ENCODE peak calls at places on chromosomes 5 and 9, in eight cellular contexts. One of them, this sample, is unnamed.

GRCh38 chr9:93120846-93121315 is 13.2 kb downstream of the NINJ1 start:
- DNase-seq in activated CD8-positive, alpha-beta T cell treated with anti-CD3 and anti-CD28 coated beads for 36 hours: peak
- DNase-seq in AG09319: no peak
- DNase-seq in heart right ventricle: no peak
- DNase-seq in omental fat pad: peak
- DNase-seq in body of pancreas: peak
- DNase-seq in epithelial cell of esophagus: no peak
- DNase-seq in GM23338: no peak
- DNase-seq in this sample: no peak

GRCh38 chr5:131854134-131854533 is 57.3 kb upstream of the FNIP1 start:
- DNase-seq in activated CD8-positive, alpha-beta T cell treated with anti-CD3 and anti-CD28 coated beads for 36 hours: peak
- DNase-seq in AG09319: no peak
- DNase-seq in heart right ventricle: no peak
- DNase-seq in omental fat pad: no peak
- DNase-seq in body of pancreas: no peak
- DNase-seq in epithelial cell of esophagus: peak
- DNase-seq in GM23338: no peak
- DNase-seq in this sample: no peak

GRCh38 chr5:81852277-81853004 is 101.5 kb upstream of the SSBP2 start:
- DNase-seq in activated CD8-positive, alpha-beta T cell treated with anti-CD3 and anti-CD28 coated beads for 36 hours: peak
- DNase-seq in AG09319: no peak
- DNase-seq in heart right ventricle: peak
- DNase-seq in omental fat pad: no peak
- DNase-seq in body of pancreas: peak
- DNase-seq in epithelial cell of esophagus: no peak
- DNase-seq in GM23338: peak
- DNase-seq in this sample: peak

GRCh38 chr9:86722706-86723075 is 224.6 kb downstream of the GAS1 start:
- DNase-seq in activated CD8-positive, alpha-beta T cell treated with anti-CD3 and anti-CD28 coated beads for 36 hours: no peak
- DNase-seq in AG09319: no peak
- DNase-seq in heart right ventricle: no peak
- DNase-seq in omental fat pad: no peak
- DNase-seq in body of pancreas: no peak
- DNase-seq in epithelial cell of esophagus: no peak
- DNase-seq in GM23338: no peak
- DNase-seq in this sample: no peak

GRCh38 chr5:132270345-132270685 is 12.8 kb downstream of the PDLIM4 start:
- DNase-seq in activated CD8-positive, alpha-beta T cell treated with anti-CD3 and anti-CD28 coated beads for 36 hours: no peak
- DNase-seq in AG09319: no peak
- DNase-seq in heart right ventricle: no peak
- DNase-seq in omental fat pad: no peak
- DNase-seq in body of pancreas: no peak
- DNase-seq in epithelial cell of esophagus: no peak
- DNase-seq in GM23338: no peak
- DNase-seq in this sample: no peak

GRCh38 chr5:166285385-166285784 is 2006.1 kb upstream of the WWC1 start:
- DNase-seq in activated CD8-positive, alpha-beta T cell treated with anti-CD3 and anti-CD28 coated beads for 36 hours: no peak
- DNase-seq in AG09319: no peak
- DNase-seq in heart right ventricle: no peak
- DNase-seq in omental fat pad: no peak
- DNase-seq in body of pancreas: no peak
- DNase-seq in epithelial cell of esophagus: no peak
- DNase-seq in GM23338: no peak
- DNase-seq in this sample: no peak

GRCh38 chr5:140631831-140632365 is 1.1 kb downstream of the CD14 start:
- DNase-seq in activated CD8-positive, alpha-beta T cell treated with anti-CD3 and anti-CD28 coated beads for 36 hours: peak
- DNase-seq in AG09319: no peak
- DNase-seq in heart right ventricle: no peak
- DNase-seq in omental fat pad: no peak
- DNase-seq in body of pancreas: peak
- DNase-seq in epithelial cell of esophagus: no peak
- DNase-seq in GM23338: peak
- DNase-seq in this sample: peak

GRCh38 chr5:179802950-179803562 is 3.6 kb downstream of the MGAT4B start:
- DNase-seq in activated CD8-positive, alpha-beta T cell treated with anti-CD3 and anti-CD28 coated beads for 36 hours: no peak
- DNase-seq in AG09319: no peak
- DNase-seq in heart right ventricle: no peak
- DNase-seq in omental fat pad: no peak
- DNase-seq in body of pancreas: no peak
- DNase-seq in epithelial cell of esophagus: no peak
- DNase-seq in GM23338: peak
- DNase-seq in this sample: peak

GRCh38 chr5:32223972-32224608 is 50.0 kb upstream of the GOLPH3 start:
- DNase-seq in activated CD8-positive, alpha-beta T cell treated with anti-CD3 and anti-CD28 coated beads for 36 hours: no peak
- DNase-seq in AG09319: peak
- DNase-seq in heart right ventricle: no peak
- DNase-seq in omental fat pad: no peak
- DNase-seq in body of pancreas: no peak
- DNase-seq in epithelial cell of esophagus: peak
- DNase-seq in GM23338: peak
- DNase-seq in this sample: no peak

GRCh38 chr5:97162045-97162444 is 19.6 kb upstream of the LIX1 start:
- DNase-seq in activated CD8-positive, alpha-beta T cell treated with anti-CD3 and anti-CD28 coated beads for 36 hours: peak
- DNase-seq in AG09319: peak
- DNase-seq in heart right ventricle: no peak
- DNase-seq in omental fat pad: no peak
- DNase-seq in body of pancreas: peak
- DNase-seq in epithelial cell of esophagus: peak
- DNase-seq in GM23338: peak
- DNase-seq in this sample: no peak

GRCh38 chr5:170761048-170761707 is 22.3 kb upstream of the GABRP start:
- DNase-seq in activated CD8-positive, alpha-beta T cell treated with anti-CD3 and anti-CD28 coated beads for 36 hours: no peak
- DNase-seq in AG09319: no peak
- DNase-seq in heart right ventricle: no peak
- DNase-seq in omental fat pad: no peak
- DNase-seq in body of pancreas: no peak
- DNase-seq in epithelial cell of esophagus: no peak
- DNase-seq in GM23338: peak
- DNase-seq in this sample: no peak

GRCh38 chr5:36373527-36374086 is 71.9 kb upstream of the RANBP3L start:
- DNase-seq in activated CD8-positive, alpha-beta T cell treated with anti-CD3 and anti-CD28 coated beads for 36 hours: no peak
- DNase-seq in AG09319: no peak
- DNase-seq in heart right ventricle: peak
- DNase-seq in omental fat pad: peak
- DNase-seq in body of pancreas: peak
- DNase-seq in epithelial cell of esophagus: peak
- DNase-seq in GM23338: no peak
- DNase-seq in this sample: no peak

GRCh38 chr9:116312221-116312620 is 158.6 kb downstream of the PAPPA start:
- DNase-seq in activated CD8-positive, alpha-beta T cell treated with anti-CD3 and anti-CD28 coated beads for 36 hours: no peak
- DNase-seq in AG09319: no peak
- DNase-seq in heart right ventricle: no peak
- DNase-seq in omental fat pad: no peak
- DNase-seq in body of pancreas: no peak
- DNase-seq in epithelial cell of esophagus: no peak
- DNase-seq in GM23338: no peak
- DNase-seq in this sample: no peak

GRCh38 chr5:122981846-122982245 is 54.7 kb downstream of the PPIC start:
- DNase-seq in activated CD8-positive, alpha-beta T cell treated with anti-CD3 and anti-CD28 coated beads for 36 hours: no peak
- DNase-seq in AG09319: no peak
- DNase-seq in heart right ventricle: no peak
- DNase-seq in omental fat pad: no peak
- DNase-seq in body of pancreas: no peak
- DNase-seq in epithelial cell of esophagus: no peak
- DNase-seq in GM23338: no peak
- DNase-seq in this sample: no peak

GRCh38 chr9:97599447-97599846 is 33.7 kb downstream of the TSTD2 start:
- DNase-seq in activated CD8-positive, alpha-beta T cell treated with anti-CD3 and anti-CD28 coated beads for 36 hours: no peak
- DNase-seq in AG09319: no peak
- DNase-seq in heart right ventricle: no peak
- DNase-seq in omental fat pad: no peak
- DNase-seq in body of pancreas: no peak
- DNase-seq in epithelial cell of esophagus: no peak
- DNase-seq in GM23338: no peak
- DNase-seq in this sample: no peak

GRCh38 chr9:86549434-86549833 is 195.2 kb upstream of the TUT7 start:
- DNase-seq in activated CD8-positive, alpha-beta T cell treated with anti-CD3 and anti-CD28 coated beads for 36 hours: no peak
- DNase-seq in AG09319: peak
- DNase-seq in heart right ventricle: no peak
- DNase-seq in omental fat pad: no peak
- DNase-seq in body of pancreas: no peak
- DNase-seq in epithelial cell of esophagus: peak
- DNase-seq in GM23338: no peak
- DNase-seq in this sample: no peak

GRCh38 chr5:38157024-38157423 is 101.3 kb upstream of the EGFLAM start:
- DNase-seq in activated CD8-positive, alpha-beta T cell treated with anti-CD3 and anti-CD28 coated beads for 36 hours: no peak
- DNase-seq in AG09319: no peak
- DNase-seq in heart right ventricle: no peak
- DNase-seq in omental fat pad: no peak
- DNase-seq in body of pancreas: no peak
- DNase-seq in epithelial cell of esophagus: peak
- DNase-seq in GM23338: peak
- DNase-seq in this sample: no peak

GRCh38 chr5:59064256-59064655 is 481.4 kb downstream of the RAB3C start:
- DNase-seq in activated CD8-positive, alpha-beta T cell treated with anti-CD3 and anti-CD28 coated beads for 36 hours: no peak
- DNase-seq in AG09319: no peak
- DNase-seq in heart right ventricle: no peak
- DNase-seq in omental fat pad: no peak
- DNase-seq in body of pancreas: no peak
- DNase-seq in epithelial cell of esophagus: no peak
- DNase-seq in GM23338: no peak
- DNase-seq in this sample: no peak

GRCh38 chr5:59067976-59068651 is 485.2 kb downstream of the RAB3C start:
- DNase-seq in activated CD8-positive, alpha-beta T cell treated with anti-CD3 and anti-CD28 coated beads for 36 hours: no peak
- DNase-seq in AG09319: no peak
- DNase-seq in heart right ventricle: no peak
- DNase-seq in omental fat pad: no peak
- DNase-seq in body of pancreas: no peak
- DNase-seq in epithelial cell of esophagus: no peak
- DNase-seq in GM23338: no peak
- DNase-seq in this sample: no peak

GRCh38 chr5:59065551-59065950 is 482.7 kb downstream of the RAB3C start:
- DNase-seq in activated CD8-positive, alpha-beta T cell treated with anti-CD3 and anti-CD28 coated beads for 36 hours: no peak
- DNase-seq in AG09319: no peak
- DNase-seq in heart right ventricle: no peak
- DNase-seq in omental fat pad: no peak
- DNase-seq in body of pancreas: no peak
- DNase-seq in epithelial cell of esophagus: peak
- DNase-seq in GM23338: no peak
- DNase-seq in this sample: no peak

GRCh38 chr5:59069438-59070079 is 486.7 kb downstream of the RAB3C start:
- DNase-seq in activated CD8-positive, alpha-beta T cell treated with anti-CD3 and anti-CD28 coated beads for 36 hours: no peak
- DNase-seq in AG09319: peak
- DNase-seq in heart right ventricle: no peak
- DNase-seq in omental fat pad: no peak
- DNase-seq in body of pancreas: peak
- DNase-seq in epithelial cell of esophagus: peak
- DNase-seq in GM23338: no peak
- DNase-seq in this sample: no peak

DNA sequence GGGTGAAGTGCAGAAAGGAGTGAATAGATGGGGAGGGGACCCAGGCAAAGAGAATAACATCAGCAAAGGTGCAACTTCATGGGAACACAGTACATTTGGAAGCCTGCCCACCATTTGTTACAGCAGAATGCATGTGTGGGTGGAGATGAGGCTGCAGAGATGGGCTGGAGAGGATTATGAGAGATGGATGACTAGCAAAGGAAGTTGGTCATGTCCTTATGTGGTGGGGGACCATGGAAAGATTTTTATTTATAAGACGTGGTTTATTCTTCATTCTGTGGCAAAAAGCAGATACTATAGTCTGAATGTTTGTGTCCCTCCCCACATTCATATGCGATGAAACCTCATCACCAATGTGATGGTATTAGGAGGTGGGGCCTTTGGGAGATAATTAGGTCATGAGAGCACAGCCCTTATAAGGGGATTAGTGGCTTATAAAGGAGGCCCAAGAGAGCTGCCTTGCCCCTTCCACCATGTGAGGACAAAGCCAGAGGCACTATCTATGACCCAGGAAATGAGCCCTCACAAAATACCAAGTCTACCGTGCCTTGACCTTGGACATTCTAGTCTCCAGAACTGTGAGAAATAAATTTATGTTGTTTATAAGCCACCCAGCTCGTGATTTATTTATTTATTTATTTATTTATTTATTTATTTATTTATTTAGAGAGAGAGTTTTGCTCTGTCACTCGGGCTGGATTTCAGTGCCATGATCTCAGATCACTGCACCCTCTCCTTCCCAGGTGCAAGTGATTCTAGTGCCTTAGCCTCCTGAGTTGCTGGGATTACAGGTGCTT is 483.7 kb downstream of the RAB3C start:
- DNase-seq in activated CD8-positive, alpha-beta T cell treated with anti-CD3 and anti-CD28 coated beads for 36 hours: no peak
- DNase-seq in AG09319: no peak
- DNase-seq in heart right ventricle: no peak
- DNase-seq in omental fat pad: no peak
- DNase-seq in body of pancreas: no peak
- DNase-seq in epithelial cell of esophagus: peak
- DNase-seq in GM23338: no peak
- DNase-seq in this sample: no peak
- TF ChIP-seq CTCF in activated CD8-positive, alpha-beta T cell treated with anti-CD3 and anti-CD28 coated beads for 36 hours: no peak
- TF ChIP-seq CTCF in AG09319: no peak
- TF ChIP-seq CTCF in heart right ventricle: no peak
- TF ChIP-seq CTCF in omental fat pad: no peak
- TF ChIP-seq CTCF in body of pancreas: no peak
- TF ChIP-seq CTCF in epithelial cell of esophagus: no peak
- TF ChIP-seq CTCF in GM23338: no peak
- TF ChIP-seq CTCF in this sample: no peak

GRCh38 chr5:78221964-78222451 is 72.5 kb downstream of the AP3B1 start:
- DNase-seq in activated CD8-positive, alpha-beta T cell treated with anti-CD3 and anti-CD28 coated beads for 36 hours: peak
- DNase-seq in AG09319: peak
- DNase-seq in heart right ventricle: no peak
- DNase-seq in omental fat pad: no peak
- DNase-seq in body of pancreas: no peak
- DNase-seq in epithelial cell of esophagus: peak
- DNase-seq in GM23338: peak
- DNase-seq in this sample: peak
- TF ChIP-seq CTCF in activated CD8-positive, alpha-beta T cell treated with anti-CD3 and anti-CD28 coated beads for 36 hours: no peak
- TF ChIP-seq CTCF in AG09319: peak
- TF ChIP-seq CTCF in heart right ventricle: no peak
- TF ChIP-seq CTCF in omental fat pad: no peak
- TF ChIP-seq CTCF in body of pancreas: no peak
- TF ChIP-seq CTCF in epithelial cell of esophagus: no peak
- TF ChIP-seq CTCF in GM23338: peak
- TF ChIP-seq CTCF in this sample: peak

GRCh38 chr9:89955626-89956025 is 350.8 kb downstream of the GADD45G start:
- DNase-seq in activated CD8-positive, alpha-beta T cell treated with anti-CD3 and anti-CD28 coated beads for 36 hours: no peak
- DNase-seq in AG09319: no peak
- DNase-seq in heart right ventricle: no peak
- DNase-seq in omental fat pad: no peak
- DNase-seq in body of pancreas: no peak
- DNase-seq in epithelial cell of esophagus: no peak
- DNase-seq in GM23338: no peak
- DNase-seq in this sample: no peak
- TF ChIP-seq CTCF in activated CD8-positive, alpha-beta T cell treated with anti-CD3 and anti-CD28 coated beads for 36 hours: no peak
- TF ChIP-seq CTCF in AG09319: no peak
- TF ChIP-seq CTCF in heart right ventricle: no peak
- TF ChIP-seq CTCF in omental fat pad: no peak
- TF ChIP-seq CTCF in body of pancreas: no peak
- TF ChIP-seq CTCF in epithelial cell of esophagus: no peak
- TF ChIP-seq CTCF in GM23338: no peak
- TF ChIP-seq CTCF in this sample: no peak

DNA sequence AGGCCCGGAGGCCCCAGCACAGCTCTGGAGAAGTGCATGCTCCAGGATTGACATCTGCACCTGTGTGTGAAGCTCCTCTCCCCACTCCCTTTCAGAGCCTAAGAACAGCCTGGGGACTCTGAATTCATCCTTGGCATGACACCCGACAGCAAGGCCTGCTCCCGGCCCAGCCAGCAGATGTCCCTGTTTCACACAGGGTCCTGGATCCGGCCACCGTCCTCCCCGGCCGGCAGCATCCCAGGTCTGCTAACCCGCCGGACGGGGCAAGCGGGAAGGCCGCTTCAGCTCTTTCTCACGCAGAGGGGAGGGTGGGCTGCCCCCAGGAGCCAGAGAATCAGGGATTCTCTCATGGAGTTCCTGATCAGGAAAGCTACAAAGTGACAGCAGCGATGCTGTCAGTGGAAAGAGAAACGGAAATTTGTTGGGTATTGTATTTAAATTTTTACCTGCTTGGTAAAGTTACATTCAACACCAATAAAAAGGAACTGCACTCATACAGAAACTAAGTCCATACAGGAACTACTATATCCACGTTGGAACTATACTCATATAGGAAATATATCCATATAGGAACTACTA is 325.3 kb upstream of the IRX4 start:
- DNase-seq in activated CD8-positive, alpha-beta T cell treated with anti-CD3 and anti-CD28 coated beads for 36 hours: peak
- DNase-seq in AG09319: no peak
- DNase-seq in heart right ventricle: peak
- DNase-seq in omental fat pad: no peak
- DNase-seq in body of pancreas: peak
- DNase-seq in epithelial cell of esophagus: no peak
- DNase-seq in GM23338: peak
- DNase-seq in this sample: no peak
- TF ChIP-seq CTCF in activated CD8-positive, alpha-beta T cell treated with anti-CD3 and anti-CD28 coated beads for 36 hours: no peak
- TF ChIP-seq CTCF in AG09319: no peak
- TF ChIP-seq CTCF in heart right ventricle: peak
- TF ChIP-seq CTCF in omental fat pad: no peak
- TF ChIP-seq CTCF in body of pancreas: peak
- TF ChIP-seq CTCF in epithelial cell of esophagus: no peak
- TF ChIP-seq CTCF in GM23338: peak
- TF ChIP-seq CTCF in this sample: no peak